ENCODE peak calls at places on chromosomes 2 and 18, in four cellular contexts. N, L, V and I are unnamed samples.

GRCh38 chr18:33755918-33756590 is 178.0 kb downstream of the ASXL3 start:
- DNase-seq in N (peak), L (peak), V (peak), I (peak)

GRCh38 chr18:42614619-42615293 is 500.7 kb downstream of the RIT2 start:
- DNase-seq in N (no peak), L (no peak), V (no peak), I (no peak)

GRCh38 chr18:3447035-3447894 is 2.7 kb upstream of the TGIF1 start:
- DNase-seq in N (peak), L (peak), V (peak), I (peak)

GRCh38 chr2:239098288-239098970 is 250.5 kb downstream of the TWIST2 start:
- DNase-seq in N (peak), L (no peak), V (no peak), I (no peak)

GRCh38 chr2:239828192-239828972 is 196.8 kb downstream of the NDUFA10 start:
- DNase-seq in N (no peak), L (no peak), V (no peak), I (no peak)

GRCh38 chr18:47908523-47909039 is 21.9 kb downstream of the SMAD2 start:
- DNase-seq in N (no peak), L (no peak), V (no peak), I (peak)

GRCh38 chr2:172698041-172698863 is 37.4 kb upstream of the RAPGEF4 start:
- DNase-seq in N (no peak), L (peak), V (peak), I (peak)

GRCh38 chr2:54060000-54060399 is 55.4 kb upstream of the ACYP2 start:
- DNase-seq in N (no peak), L (peak), V (no peak), I (no peak)

GRCh38 chr2:75787532-75788132 is 76.9 kb upstream of the GCFC2 start:
- DNase-seq in N (no peak), L (peak), V (peak), I (peak)

GRCh38 chr18:63977040-63977439 is 7.2 kb downstream of the SERPINB8 start:
- DNase-seq in N (no peak), L (no peak), V (no peak), I (no peak)

GRCh38 chr18:74834424-74835309 is 237.0 kb downstream of the ZNF407 start:
- DNase-seq in N (no peak), L (peak), V (no peak), I (no peak)

GRCh38 chr2:115573756-115574155 is 1131.3 kb downstream of the DPP10 start:
- DNase-seq in N (no peak), L (no peak), V (no peak), I (no peak)

GRCh38 chr2:30987611-30988010 is 150.6 kb downstream of the GALNT14 start:
- DNase-seq in N (no peak), L (no peak), V (no peak), I (no peak)

GRCh38 chr18:77133920-77134496 is 1.4 kb upstream of the MBP start:
- DNase-seq in N (peak), L (no peak), V (peak), I (peak)

GRCh38 chr2:220455389-220455788 is 828.0 kb downstream of the SLC4A3 start:
- DNase-seq in N (no peak), L (peak), V (no peak), I (no peak)

GRCh38 chr18:3816601-3817363 is 366.8 kb downstream of the TGIF1 start:
- DNase-seq in N (no peak), L (peak), V (no peak), I (no peak)

GRCh38 chr18:58470292-58470691 is 158.6 kb downstream of the ALPK2 start:
- DNase-seq in N (no peak), L (no peak), V (no peak), I (no peak)

GRCh38 chr2:68796306-68796905 is 61.8 kb downstream of the ARHGAP25 start:
- DNase-seq in N (no peak), L (peak), V (peak), I (no peak)

GRCh38 chr2:8004250-8004681 is 677.6 kb upstream of the ID2 start:
- DNase-seq in N (peak), L (peak), V (peak), I (peak)

GRCh38 chr18:79507546-79508480 is 112.1 kb downstream of the NFATC1 start:
- DNase-seq in N (peak), L (peak), V (peak), I (peak)

GRCh38 chr18:35106845-35107148 is 65.6 kb downstream of the MAPRE2 start:
- DNase-seq in N (no peak), L (no peak), V (no peak), I (no peak)

GRCh38 chr2:215851091-215851490 is 162.3 kb downstream of the MREG start:
- DNase-seq in N (no peak), L (peak), V (no peak), I (no peak)

GRCh38 chr18:8608795-8609673 is at the start of gene RAB12:
- DNase-seq in N (peak), L (peak), V (peak), I (peak)
- TF ChIP-seq POLR2A in N (no peak), L (peak), V (peak), I (peak)

GRCh38 chr2:169694113-169694893 is at the start of the genes CFAP210 and PHOSPHO2:
- DNase-seq in N (peak), L (peak), V (peak), I (peak)
- TF ChIP-seq POLR2A in N (peak), L (peak), V (peak), I (peak)

GRCh38 chr2:15975261-15975600 is 34.9 kb downstream of the MYCN start:
- DNase-seq in N (no peak), L (no peak), V (no peak), I (no peak)
- TF ChIP-seq POLR2A in N (no peak), L (no peak), V (no peak), I (no peak)

GRCh38 chr2:144519934-144520717 is at the start of gene ZEB2:
- DNase-seq in N (peak), L (peak), V (peak), I (peak)
- TF ChIP-seq POLR2A in N (peak), L (peak), V (peak), I (peak)

DNA sequence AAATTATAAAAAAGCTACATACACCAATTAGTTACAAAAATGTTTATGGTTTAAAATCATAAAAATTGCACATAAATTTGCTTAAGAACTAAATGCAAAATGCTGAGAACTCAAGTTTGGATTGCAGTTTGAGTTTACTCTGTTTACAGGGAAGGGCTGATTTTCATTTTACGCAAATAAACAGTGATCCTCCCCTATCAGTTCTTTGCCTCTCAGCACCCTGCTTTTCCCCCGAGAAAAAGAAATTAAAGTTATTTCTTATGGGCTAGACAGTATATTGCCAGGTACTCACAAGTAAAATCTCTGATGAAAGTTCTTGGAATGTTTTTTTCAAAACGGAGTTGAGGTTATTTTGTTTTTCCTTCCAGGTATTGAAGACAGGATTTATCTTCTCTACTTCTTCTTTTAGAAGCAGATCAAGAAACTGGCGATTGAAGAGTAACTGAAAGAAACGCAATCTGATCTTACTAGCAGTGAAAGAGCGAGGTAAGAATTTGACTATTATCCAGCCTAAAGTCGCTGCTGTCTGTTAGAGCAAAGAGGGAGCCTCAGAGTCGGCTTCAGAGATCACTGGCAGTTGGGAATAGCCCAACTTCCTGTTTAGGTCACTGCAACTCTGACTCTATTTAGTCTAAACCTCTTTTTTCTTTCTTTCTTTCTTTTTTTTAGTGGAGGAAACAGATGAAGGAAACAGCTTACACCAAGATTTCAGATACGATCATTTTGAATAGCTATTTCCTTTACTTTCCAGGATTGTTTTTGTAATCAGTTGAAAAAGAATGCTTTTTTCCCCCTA is at the start of gene TFPI:
- DNase-seq in N (no peak), L (peak), V (peak), I (peak)
- TF ChIP-seq POLR2A in N (peak), L (peak), V (peak), I (peak)

GRCh38 chr2:72825271-72826155 is at the start of gene EXOC6B:
- DNase-seq in N (peak), L (peak), V (peak), I (peak)
- TF ChIP-seq POLR2A in N (peak), L (peak), V (no peak), I (no peak)

GRCh38 chr18:6546229-6546628 is 131.5 kb upstream of the L3MBTL4 start:
- DNase-seq in N (no peak), L (no peak), V (no peak), I (no peak)
- TF ChIP-seq POLR2A in N (no peak), L (no peak), V (no peak), I (no peak)

DNA sequence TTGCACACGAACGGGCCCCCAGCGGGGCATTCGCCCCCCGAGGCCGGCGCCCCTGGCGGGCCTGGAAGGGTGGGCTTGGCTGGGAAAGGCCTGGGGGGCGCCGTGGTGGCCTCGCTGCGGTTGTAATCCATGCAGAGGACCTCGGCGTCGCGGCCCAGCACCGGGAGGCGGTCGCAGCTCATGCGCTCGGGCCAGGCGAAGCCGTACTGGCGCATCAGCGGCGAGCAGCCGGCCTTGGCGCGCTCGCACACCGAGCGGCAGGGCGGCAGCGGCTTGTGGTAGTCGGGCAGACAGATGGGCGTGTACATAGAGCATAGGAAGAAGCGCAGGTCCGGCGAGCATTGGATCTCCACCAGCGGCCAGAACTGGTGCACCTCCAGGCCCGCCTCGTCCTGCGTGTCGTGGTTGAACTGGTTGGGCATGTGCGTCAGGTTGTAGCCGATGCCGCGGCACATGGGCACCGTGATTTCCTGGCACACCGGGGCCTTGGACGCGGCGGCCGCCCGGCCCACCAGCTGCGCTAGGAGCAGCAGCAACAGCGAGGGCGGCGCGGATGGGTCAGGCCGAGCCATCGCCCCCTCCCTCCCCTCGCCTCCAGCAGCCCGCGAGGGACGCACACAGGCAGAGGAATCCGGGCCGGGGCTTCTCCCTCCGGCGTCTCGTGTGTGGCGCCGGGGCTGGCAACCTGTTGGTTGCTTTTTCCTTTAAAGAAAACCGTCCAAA is 1.4 kb downstream of the FZD5 start:
- DNase-seq in N (peak), L (no peak), V (no peak), I (peak)
- TF ChIP-seq POLR2A in N (peak), L (no peak), V (no peak), I (no peak)

DNA sequence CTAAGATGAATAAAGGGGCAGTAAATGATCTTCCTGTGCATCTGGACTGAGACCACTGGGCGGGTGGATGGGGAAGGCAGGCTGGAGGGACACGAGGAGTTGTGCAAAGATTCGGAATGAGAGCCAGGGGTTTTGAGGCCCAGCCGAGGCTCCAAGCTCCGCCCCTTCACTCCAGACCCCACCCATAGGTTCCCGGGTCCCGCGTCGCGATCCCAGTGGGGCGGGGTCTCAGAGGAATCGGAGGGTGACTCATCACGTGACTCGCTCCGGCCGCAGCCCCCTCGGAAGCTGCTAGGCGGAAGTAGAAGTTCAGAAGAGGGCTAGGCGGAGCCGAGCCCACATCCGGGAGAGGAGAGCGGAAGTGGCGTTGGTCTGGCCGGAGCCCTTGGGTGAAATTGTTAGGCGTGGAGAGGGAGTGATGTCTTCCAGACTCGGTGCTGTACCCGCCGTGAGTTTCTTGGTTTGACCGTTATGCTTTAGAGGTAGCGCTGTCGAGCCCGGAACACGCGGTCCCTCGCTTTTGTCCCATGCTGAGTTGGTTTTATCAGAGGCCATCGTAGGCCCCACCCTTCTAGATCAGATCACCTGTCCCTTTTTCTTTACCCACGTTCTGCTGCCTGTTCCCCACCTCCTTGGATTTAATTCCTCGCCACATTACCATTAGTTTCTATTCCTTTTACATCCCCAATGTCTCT is at the start of gene ZNF512:
- DNase-seq in N (peak), L (peak), V (peak), I (peak)
- TF ChIP-seq POLR2A in N (peak), L (peak), V (peak), I (peak)